ENCODE peak calls at places on chromosomes 13 and 19, in nine cellular contexts. S is left lung; W is GM13976; V is CD4-positive, alpha-beta T cell; E is foreskin fibroblast; O is activated CD8-positive, alpha-beta T cell treated with anti-CD3 and anti-CD28 coated beads for 36 hours; X is astrocyte; Q is osteoblast; H is adrenal gland. Z is an unnamed sample.

GRCh38 chr19:5691930-5692784 is 2.1 kb downstream of the RPL36 start:
- DNase-seq in S (peak; percentile 80), W (no peak), V (no peak), E (peak; percentile 63), O (peak; percentile 53), X (no peak), Q (peak; percentile 93), H (peak; percentile 64), Z (no peak)

GRCh38 chr19:907183-907853 is 5.7 kb downstream of the R3HDM4 start:
- DNase-seq in S (no peak), W (peak; percentile 74), V (no peak), E (no peak), O (peak; percentile 84), X (no peak), Q (peak; percentile 81), H (no peak), Z (no peak)

GRCh38 chr13:52446265-52446664 is 4.2 kb downstream of the VPS36 start:
- DNase-seq in S (no peak), W (no peak), V (no peak), E (no peak), O (no peak), X (no peak), Q (no peak), H (no peak), Z (no peak)

GRCh38 chr19:12785431-12786011 is 5.8 kb upstream of the JUNB start:
- DNase-seq in S (no peak), W (no peak), V (no peak), E (peak; percentile 18), O (no peak), X (no peak), Q (peak; percentile 76), H (no peak), Z (no peak)

GRCh38 chr19:41023193-41023592 is 32.1 kb downstream of the CYP2B6 start:
- DNase-seq in S (no peak), W (no peak), V (no peak), E (no peak), O (no peak), X (no peak), Q (no peak), H (peak; percentile 21), Z (no peak)

GRCh38 chr13:24644051-24644450 is 36.2 kb upstream of the ATP12A start:
- DNase-seq in S (no peak), W (no peak), V (no peak), E (peak; percentile 64), O (no peak), X (peak; percentile 45), Q (no peak), H (peak; percentile 61), Z (no peak)

GRCh38 chr13:98999635-98999952 is 21.7 kb upstream of the DOCK9 start:
- DNase-seq in S (no peak), W (no peak), V (no peak), E (peak; percentile 51), O (no peak), X (peak; percentile 28), Q (no peak), H (no peak), Z (no peak)

GRCh38 chr19:33064117-33064777 is 441 bp downstream of the RHPN2 start:
- DNase-seq in S (peak; percentile 85), W (peak; percentile 75), V (no peak), E (peak; percentile 27), O (peak; percentile 44), X (no peak), Q (peak; percentile 81), H (no peak), Z (peak; percentile 30)

GRCh38 chr19:2260341-2260751 is 4.1 kb upstream of the JSRP1 start:
- DNase-seq in S (no peak), W (no peak), V (no peak), E (no peak), O (no peak), X (peak; percentile 46), Q (peak; percentile 91), H (no peak), Z (no peak)

GRCh38 chr19:49361438-49362047 is 673 bp downstream of the TEAD2 start:
- DNase-seq in S (peak; percentile 87), W (no peak), V (no peak), E (peak; percentile 96), O (peak; percentile 39), X (peak; percentile 65), Q (peak; percentile 94), H (peak; percentile 82), Z (peak; percentile 77)

GRCh38 chr19:50908311-50908710 is 2.9 kb downstream of the KLK4 start:
- DNase-seq in S (no peak), W (no peak), V (no peak), E (no peak), O (no peak), X (no peak), Q (no peak), H (no peak), Z (no peak)

GRCh38 chr19:50902640-50903039 is 8.6 kb downstream of the KLK4 start:
- DNase-seq in S (no peak), W (no peak), V (no peak), E (no peak), O (no peak), X (no peak), Q (no peak), H (no peak), Z (no peak)

GRCh38 chr19:50910722-50911121 is 473 bp downstream of the KLK4 start:
- DNase-seq in S (no peak), W (no peak), V (no peak), E (no peak), O (no peak), X (no peak), Q (peak; percentile 66), H (no peak), Z (no peak)

GRCh38 chr19:50909240-50910070 is 1.7 kb downstream of the KLK4 start:
- DNase-seq in S (no peak), W (peak; percentile 94), V (no peak), E (peak; percentile 37), O (peak; percentile 58), X (no peak), Q (peak; percentile 91), H (no peak), Z (peak; percentile 44)

DNA sequence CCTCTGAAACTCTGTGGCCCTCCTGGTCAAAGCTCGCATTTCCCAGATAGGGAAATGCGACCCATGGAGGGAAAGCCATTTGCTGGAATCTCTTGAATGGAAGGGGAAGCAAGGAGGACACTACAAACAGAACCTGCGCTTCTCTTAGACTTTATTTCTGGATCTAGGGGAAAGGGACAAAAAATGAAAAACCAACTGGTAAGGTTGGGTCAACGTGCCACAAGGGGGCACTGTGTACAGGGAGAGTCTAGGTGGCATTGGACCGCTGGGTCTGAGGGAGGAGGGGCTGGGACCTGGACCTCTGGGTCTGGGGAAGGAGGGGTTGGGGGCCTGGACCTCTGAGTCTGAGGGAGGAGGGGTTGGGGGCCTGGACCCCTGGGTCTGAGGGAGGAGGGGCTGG is 5.0 kb downstream of the KLK4 start:
- DNase-seq in S (no peak), W (peak; percentile 57), V (no peak), E (no peak), O (peak; percentile 61), X (no peak), Q (peak; percentile 91), H (no peak), Z (no peak)
- TF ChIP-seq CTCF in S (no peak), W (peak; percentile 69), V (peak; percentile 25), E (peak; percentile 31), O (peak; percentile 47), X (peak; percentile 4), Q (peak; percentile 48), H (peak; percentile 35), Z (peak; percentile 14)

GRCh38 chr13:68987585-68987984 is 1120.0 kb upstream of the ATXN8OS start:
- DNase-seq in S (peak; percentile 19), W (no peak), V (no peak), E (no peak), O (no peak), X (no peak), Q (no peak), H (no peak), Z (no peak)
- TF ChIP-seq CTCF in S (no peak), W (no peak), V (no peak), E (no peak), O (no peak), X (no peak), Q (no peak), H (no peak), Z (no peak)

DNA sequence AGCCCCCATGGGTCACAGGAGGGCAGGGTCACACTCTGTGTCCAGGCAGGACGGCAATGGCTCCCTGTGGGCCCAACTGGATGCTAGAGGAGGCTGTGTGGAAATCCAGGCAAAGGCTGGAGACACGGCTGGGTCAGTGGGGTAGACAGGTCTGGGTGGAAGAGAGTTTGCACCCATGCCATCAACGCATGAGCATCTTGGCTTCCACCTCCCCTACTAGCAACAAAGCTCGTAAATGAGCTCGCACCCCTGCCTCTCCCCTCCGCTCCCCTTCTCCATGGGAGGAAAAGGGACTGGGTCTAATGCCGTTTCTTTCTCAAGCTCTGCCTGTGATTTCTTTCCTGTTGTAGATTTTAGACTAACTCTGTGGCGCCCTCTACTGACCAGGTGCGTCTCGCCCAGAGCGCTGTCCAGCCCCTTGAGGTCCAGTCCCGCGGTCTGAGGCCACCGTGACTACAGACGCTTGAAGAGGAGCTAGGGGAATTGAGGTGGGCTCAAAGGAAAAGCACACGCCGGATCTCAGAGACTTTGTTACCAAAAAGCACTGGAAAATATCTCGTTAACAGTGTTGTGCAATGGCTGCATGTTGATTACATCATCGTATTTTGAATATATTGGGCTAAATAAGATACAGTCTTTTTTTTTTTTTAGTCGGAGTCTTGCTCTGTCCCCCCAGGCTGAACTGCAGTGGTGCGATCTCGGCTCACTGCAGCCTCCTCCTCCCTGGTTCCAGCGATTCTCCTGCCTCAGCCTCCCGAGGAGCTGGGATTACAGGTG is 50.7 kb upstream of the USP29 start:
- DNase-seq in S (no peak), W (no peak), V (no peak), E (no peak), O (peak; percentile 24), X (no peak), Q (no peak), H (peak; percentile 93), Z (no peak)
- TF ChIP-seq CTCF in S (no peak), W (no peak), V (no peak), E (no peak), O (no peak), X (no peak), Q (no peak), H (peak; percentile 82), Z (no peak)

DNA sequence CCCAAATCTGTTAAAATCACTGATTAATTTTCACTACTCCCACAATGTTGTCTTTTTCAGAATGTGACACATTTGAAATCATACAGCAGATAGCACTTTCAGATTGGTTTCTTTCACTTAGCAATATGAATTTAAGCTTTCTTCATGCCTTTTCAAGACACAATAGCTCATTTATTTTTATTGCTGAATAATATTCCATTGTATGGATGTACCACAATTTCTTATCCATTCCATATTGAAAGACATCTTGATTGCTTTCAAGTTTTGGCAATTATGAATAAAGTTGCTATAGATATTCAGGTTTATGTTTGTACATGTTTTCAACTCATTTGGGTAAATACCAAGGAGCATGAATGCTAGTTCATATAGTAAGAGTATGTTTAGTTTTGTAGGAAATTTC is 2635.6 kb upstream of the PCDH20 start:
- DNase-seq in S (no peak), W (no peak), V (no peak), E (no peak), O (no peak), X (no peak), Q (no peak), H (no peak), Z (no peak)
- TF ChIP-seq CTCF in S (no peak), W (no peak), V (no peak), E (no peak), O (no peak), X (no peak), Q (no peak), H (no peak), Z (no peak)

GRCh38 chr13:95226476-95226875 is 74.8 kb downstream of the ABCC4 start:
- DNase-seq in S (no peak), W (no peak), V (no peak), E (no peak), O (no peak), X (no peak), Q (no peak), H (no peak), Z (no peak)
- TF ChIP-seq CTCF in S (no peak), W (no peak), V (no peak), E (no peak), O (no peak), X (no peak), Q (no peak), H (no peak), Z (no peak)